ENCODE peak calls at places on chromosome 2, in four cellular contexts. M, Y, S and B are unnamed samples.

GRCh38 chr2:240948086-240948485 is 42.0 kb downstream of the CROCC2 start:
- DNase-seq in M (no peak), Y (no peak), S (no peak), B (no peak)

GRCh38 chr2:25844089-25844488 is 34.2 kb downstream of the ASXL2 start:
- DNase-seq in M (peak), Y (no peak), S (no peak), B (peak)

GRCh38 chr2:156334496-156335478 is 2.3 kb upstream of the NR4A2 start:
- DNase-seq in M (peak), Y (no peak), S (peak), B (peak)

GRCh38 chr2:5664197-5664728 is 27.9 kb upstream of the SOX11 start:
- DNase-seq in M (no peak), Y (no peak), S (no peak), B (no peak)

GRCh38 chr2:65379721-65380171 is 52.7 kb downstream of the SPRED2 start:
- DNase-seq in M (no peak), Y (no peak), S (no peak), B (no peak)

GRCh38 chr2:95346236-95346737 is 49.1 kb downstream of the KCNIP3 start:
- DNase-seq in M (peak), Y (no peak), S (no peak), B (no peak)

GRCh38 chr2:176063958-176064357 is 19.8 kb downstream of the EVX2 start:
- DNase-seq in M (no peak), Y (no peak), S (no peak), B (no peak)

GRCh38 chr2:118131771-118132170 is 43.5 kb downstream of the INSIG2 start:
- DNase-seq in M (no peak), Y (no peak), S (no peak), B (no peak)

GRCh38 chr2:108833219-108833618 is 46.6 kb downstream of the CCDC138 start:
- DNase-seq in M (peak), Y (no peak), S (no peak), B (no peak)

GRCh38 chr2:2639251-2640139 is 308.4 kb upstream of the MYT1L start:
- DNase-seq in M (no peak), Y (no peak), S (no peak), B (no peak)

GRCh38 chr2:128062571-128062970 is 28.4 kb upstream of the UGGT1 start:
- DNase-seq in M (no peak), Y (no peak), S (no peak), B (no peak)

GRCh38 chr2:240687045-240687740 is 4.5 kb upstream of the AQP12A start:
- DNase-seq in M (no peak), Y (no peak), S (no peak), B (no peak)

GRCh38 chr2:29017716-29018275 is 36.7 kb downstream of the TOGARAM2 start:
- DNase-seq in M (no peak), Y (no peak), S (no peak), B (no peak)

GRCh38 chr2:240557808-240558207 is at the start of gene ANKMY1:
- DNase-seq in M (peak), Y (no peak), S (peak), B (no peak)

GRCh38 chr2:48346124-48346536 is 183.8 kb upstream of the STON1 start:
- DNase-seq in M (peak), Y (no peak), S (peak), B (peak)

GRCh38 chr2:38552259-38552658 is 50.5 kb downstream of the HNRNPLL start:
- DNase-seq in M (no peak), Y (no peak), S (no peak), B (no peak)

GRCh38 chr2:38557217-38557616 is 45.5 kb downstream of the HNRNPLL start:
- DNase-seq in M (no peak), Y (no peak), S (no peak), B (no peak)

GRCh38 chr2:38553554-38553953 is 49.2 kb downstream of the HNRNPLL start:
- DNase-seq in M (no peak), Y (no peak), S (no peak), B (no peak)

GRCh38 chr2:38556007-38556801 is 46.5 kb downstream of the HNRNPLL start:
- DNase-seq in M (no peak), Y (no peak), S (no peak), B (no peak)

DNA sequence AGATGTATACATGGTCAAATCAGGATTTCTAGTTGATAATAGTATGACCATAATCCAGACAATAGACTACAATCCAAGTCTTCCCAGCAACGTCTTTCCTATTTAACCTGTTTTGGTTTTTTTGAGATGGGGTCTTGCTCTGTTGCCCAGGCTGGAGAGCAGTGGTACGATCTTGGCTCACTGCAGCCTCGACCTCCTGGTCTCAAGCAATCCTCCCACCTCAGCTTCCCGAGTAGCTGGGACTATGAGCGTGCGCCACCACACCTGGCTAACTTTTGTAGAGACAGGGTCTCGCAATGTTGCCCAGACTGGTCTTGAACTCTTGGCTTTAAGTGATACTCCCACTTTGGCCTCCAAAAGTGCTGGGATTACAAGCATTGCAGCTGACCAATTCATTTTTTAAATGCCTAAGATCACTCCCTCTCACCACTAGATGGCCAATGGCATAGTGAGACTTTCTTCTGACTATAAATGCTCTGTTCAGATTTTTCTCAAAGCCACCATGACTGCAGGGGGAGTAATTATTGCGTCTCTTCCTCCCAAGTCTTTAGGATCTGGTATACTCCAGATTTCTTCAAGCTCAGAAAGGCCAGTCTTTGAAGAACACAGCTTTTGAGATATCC is 47.6 kb downstream of the HNRNPLL start:
- DNase-seq in M (peak), Y (no peak), S (no peak), B (no peak)
- TF ChIP-seq CTCF in M (peak), Y (peak), S (peak), B (peak)

DNA sequence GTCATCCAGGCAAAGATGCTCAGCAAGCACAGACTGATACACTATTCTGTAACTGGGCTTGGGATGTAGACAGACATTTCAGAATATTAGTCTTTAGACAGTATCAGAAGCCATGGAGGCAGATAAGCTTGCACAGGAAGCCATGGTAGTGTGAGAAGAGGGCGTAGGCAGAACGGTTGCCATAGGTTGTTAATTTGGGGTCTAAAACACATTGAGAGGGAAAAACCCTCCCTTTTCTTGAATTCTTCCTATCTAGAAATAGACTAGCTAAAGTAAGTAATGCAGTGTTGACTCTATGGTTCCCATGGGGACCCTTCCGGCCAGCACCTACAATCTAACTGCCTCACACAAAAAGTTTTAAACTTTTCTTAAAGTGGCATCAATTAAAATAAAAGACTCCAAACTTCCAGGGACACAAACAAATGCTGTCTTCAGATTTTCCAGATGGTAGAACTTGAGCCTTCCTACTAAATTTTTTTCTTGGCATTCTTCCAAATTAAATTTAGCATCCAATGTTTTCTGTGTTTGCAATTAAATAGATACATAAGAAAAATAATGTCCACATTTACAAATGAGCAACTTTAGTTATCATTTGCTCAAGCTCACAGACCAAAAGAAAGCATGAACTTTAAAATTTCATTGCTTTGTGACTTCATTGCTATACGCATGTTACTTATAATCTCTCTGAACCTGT is 1.9 kb downstream of the PRKRA start:
- DNase-seq in M (no peak), Y (no peak), S (no peak), B (no peak)
- H3K4me3 ChIP-seq in M (peak), Y (peak), S (peak), B (no peak)

GRCh38 chr2:209830722-209831465 is 59.3 kb downstream of the UNC80 start:
- DNase-seq in M (no peak), Y (no peak), S (no peak), B (no peak)
- TF ChIP-seq CTCF in M (no peak), Y (no peak), S (no peak), B (no peak)

DNA sequence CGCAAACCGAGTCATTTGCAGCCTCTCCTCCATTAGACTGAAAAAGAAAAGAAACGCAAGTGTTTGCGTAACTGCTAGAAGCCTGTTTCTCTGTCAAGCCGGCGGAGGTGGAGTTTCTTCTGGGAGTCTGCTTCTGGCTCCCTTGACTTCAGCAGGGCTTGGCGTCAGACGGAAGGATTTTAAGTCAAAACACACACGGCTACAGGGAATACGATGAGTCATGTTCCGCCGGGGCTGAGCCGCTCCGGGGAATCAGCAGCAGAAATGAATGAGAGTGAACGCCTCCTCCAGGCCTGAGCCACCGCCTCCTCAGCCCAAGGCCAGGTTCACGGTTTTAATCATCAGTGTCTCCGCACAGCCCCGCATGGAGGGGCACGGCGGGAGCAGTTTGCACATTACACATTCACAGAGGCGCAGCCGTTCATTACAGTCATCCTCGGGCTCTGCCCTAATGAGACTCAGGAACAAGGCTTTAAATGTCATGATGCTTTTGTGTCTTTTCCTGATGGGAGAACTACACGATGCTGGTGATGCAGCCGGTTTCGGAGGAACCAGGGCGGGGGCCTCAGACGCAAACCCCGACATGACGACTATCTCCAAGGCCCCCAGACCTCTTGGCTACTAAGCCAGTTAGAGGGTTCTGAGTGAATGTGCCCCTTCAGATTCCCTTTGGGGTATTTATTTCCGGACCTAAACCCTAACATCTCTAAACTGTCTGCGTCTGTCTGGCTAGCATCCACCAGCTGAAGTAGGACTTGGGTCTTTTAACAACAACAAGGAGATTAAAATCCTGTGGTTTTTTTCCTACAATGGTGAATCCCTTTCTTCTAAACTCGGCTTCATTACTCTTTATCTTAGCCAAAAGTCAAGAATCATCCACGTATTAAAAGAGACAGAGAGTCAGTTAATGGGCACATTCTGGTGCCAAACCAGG is 11.1 kb upstream of the SCG2 start:
- DNase-seq in M (peak), Y (no peak), S (peak), B (peak)
- H3K4me3 ChIP-seq in M (peak), Y (no peak), S (peak), B (peak)

GRCh38 chr2:130328710-130329109 is 14.0 kb upstream of the IMP4 start:
- DNase-seq in M (peak), Y (no peak), S (no peak), B (no peak)

GRCh38 chr2:130332271-130333073 is 10.2 kb upstream of the IMP4 start:
- DNase-seq in M (peak), Y (no peak), S (peak), B (peak)

GRCh38 chr2:130327703-130328527 is 14.8 kb upstream of the IMP4 start:
- DNase-seq in M (peak), Y (no peak), S (peak), B (peak)
- TF ChIP-seq CTCF in M (no peak), Y (no peak), S (peak), B (no peak)

GRCh38 chr2:173087793-173088493 is 12.3 kb downstream of the MAP3K20 start:
- DNase-seq in M (no peak), Y (no peak), S (no peak), B (no peak)
- H3K4me3 ChIP-seq in M (no peak), Y (no peak), S (no peak), B (no peak)

GRCh38 chr2:160583823-160584537 is 90.4 kb upstream of the RBMS1 start:
- DNase-seq in M (no peak), Y (no peak), S (no peak), B (no peak)
- TF ChIP-seq CTCF in M (no peak), Y (no peak), S (no peak), B (no peak)